ENCODE peak calls at places on chromosomes 2 and 18, in seven cellular contexts. One of them, this sample, is unnamed.

GRCh38 chr2:128134573-128134972 is 43.6 kb downstream of the UGGT1 start:
- DNase-seq in fibroblast of lung: no peak
- DNase-seq in hepatocyte: no peak
- DNase-seq in HCT116: no peak
- DNase-seq in GM23338: no peak
- DNase-seq in GM23248: no peak
- DNase-seq in PC-3: no peak
- DNase-seq in this sample: peak

GRCh38 chr2:69381337-69381737 is 5.7 kb downstream of the GFPT1 start:
- DNase-seq in fibroblast of lung: peak
- DNase-seq in hepatocyte: no peak
- DNase-seq in HCT116: no peak
- DNase-seq in GM23338: no peak
- DNase-seq in GM23248: peak
- DNase-seq in PC-3: peak
- DNase-seq in this sample: peak

GRCh38 chr18:29164993-29165599 is 988.2 kb upstream of the CDH2 start:
- DNase-seq in fibroblast of lung: peak
- DNase-seq in hepatocyte: no peak
- DNase-seq in HCT116: peak
- DNase-seq in GM23338: no peak
- DNase-seq in GM23248: peak
- DNase-seq in PC-3: peak
- DNase-seq in this sample: peak

GRCh38 chr18:6650063-6650462 is 79.5 kb upstream of the ARHGAP28 start:
- DNase-seq in fibroblast of lung: no peak
- DNase-seq in hepatocyte: no peak
- DNase-seq in HCT116: no peak
- DNase-seq in GM23338: no peak
- DNase-seq in GM23248: no peak
- DNase-seq in PC-3: no peak
- DNase-seq in this sample: no peak

GRCh38 chr2:149075868-149076267 is 37.4 kb downstream of the LYPD6B start:
- DNase-seq in fibroblast of lung: peak
- DNase-seq in hepatocyte: no peak
- DNase-seq in HCT116: no peak
- DNase-seq in GM23338: no peak
- DNase-seq in GM23248: no peak
- DNase-seq in PC-3: no peak
- DNase-seq in this sample: no peak

GRCh38 chr2:42092084-42092996 is 44.5 kb downstream of the PKDCC start:
- DNase-seq in fibroblast of lung: no peak
- DNase-seq in hepatocyte: peak
- DNase-seq in HCT116: no peak
- DNase-seq in GM23338: peak
- DNase-seq in GM23248: no peak
- DNase-seq in PC-3: peak
- DNase-seq in this sample: peak

GRCh38 chr2:237569896-237570295 is 3.5 kb downstream of the PRLH start:
- DNase-seq in fibroblast of lung: no peak
- DNase-seq in hepatocyte: no peak
- DNase-seq in HCT116: no peak
- DNase-seq in GM23338: no peak
- DNase-seq in GM23248: no peak
- DNase-seq in PC-3: no peak
- DNase-seq in this sample: no peak

GRCh38 chr2:2260691-2261268 is 70.3 kb downstream of the MYT1L start:
- DNase-seq in fibroblast of lung: no peak
- DNase-seq in hepatocyte: no peak
- DNase-seq in HCT116: no peak
- DNase-seq in GM23338: peak
- DNase-seq in GM23248: no peak
- DNase-seq in PC-3: no peak
- DNase-seq in this sample: no peak

GRCh38 chr2:175535631-175536030 is 354.1 kb upstream of the ATP5MC3 start:
- DNase-seq in fibroblast of lung: no peak
- DNase-seq in hepatocyte: no peak
- DNase-seq in HCT116: no peak
- DNase-seq in GM23338: no peak
- DNase-seq in GM23248: no peak
- DNase-seq in PC-3: no peak
- DNase-seq in this sample: no peak

GRCh38 chr2:222057249-222058073 is 241.3 kb downstream of the PAX3 start:
- DNase-seq in fibroblast of lung: peak
- DNase-seq in hepatocyte: no peak
- DNase-seq in HCT116: no peak
- DNase-seq in GM23338: peak
- DNase-seq in GM23248: peak
- DNase-seq in PC-3: peak
- DNase-seq in this sample: no peak

GRCh38 chr2:40103163-40103562 is 324.1 kb upstream of the THUMPD2 start:
- DNase-seq in fibroblast of lung: peak
- DNase-seq in hepatocyte: no peak
- DNase-seq in HCT116: no peak
- DNase-seq in GM23338: peak
- DNase-seq in GM23248: peak
- DNase-seq in PC-3: no peak
- DNase-seq in this sample: peak

GRCh38 chr18:35096677-35097011 is 55.4 kb downstream of the MAPRE2 start:
- DNase-seq in fibroblast of lung: no peak
- DNase-seq in hepatocyte: no peak
- DNase-seq in HCT116: no peak
- DNase-seq in GM23338: no peak
- DNase-seq in GM23248: no peak
- DNase-seq in PC-3: no peak
- DNase-seq in this sample: no peak

GRCh38 chr2:240630771-240631560 is 5.7 kb downstream of the GPR35 start:
- DNase-seq in fibroblast of lung: no peak
- DNase-seq in hepatocyte: no peak
- DNase-seq in HCT116: no peak
- DNase-seq in GM23338: no peak
- DNase-seq in GM23248: no peak
- DNase-seq in PC-3: no peak
- DNase-seq in this sample: no peak

GRCh38 chr2:3423492-3424170 is 44.1 kb downstream of the TRAPPC12 start:
- DNase-seq in fibroblast of lung: peak
- DNase-seq in hepatocyte: peak
- DNase-seq in HCT116: peak
- DNase-seq in GM23338: peak
- DNase-seq in GM23248: peak
- DNase-seq in PC-3: peak
- DNase-seq in this sample: peak

GRCh38 chr2:96205238-96205637 is 3.4 kb downstream of the STARD7 start:
- DNase-seq in fibroblast of lung: peak
- DNase-seq in hepatocyte: no peak
- DNase-seq in HCT116: no peak
- DNase-seq in GM23338: no peak
- DNase-seq in GM23248: peak
- DNase-seq in PC-3: no peak
- DNase-seq in this sample: peak

GRCh38 chr2:163665817-163666216 is 70.0 kb downstream of the FIGN start:
- DNase-seq in fibroblast of lung: peak
- DNase-seq in hepatocyte: no peak
- DNase-seq in HCT116: no peak
- DNase-seq in GM23338: no peak
- DNase-seq in GM23248: peak
- DNase-seq in PC-3: peak
- DNase-seq in this sample: no peak

GRCh38 chr2:163667064-163667887 is 68.5 kb downstream of the FIGN start:
- DNase-seq in fibroblast of lung: peak
- DNase-seq in hepatocyte: no peak
- DNase-seq in HCT116: no peak
- DNase-seq in GM23338: no peak
- DNase-seq in GM23248: peak
- DNase-seq in PC-3: peak
- DNase-seq in this sample: peak

GRCh38 chr2:163665051-163665450 is 70.8 kb downstream of the FIGN start:
- DNase-seq in fibroblast of lung: no peak
- DNase-seq in hepatocyte: no peak
- DNase-seq in HCT116: no peak
- DNase-seq in GM23338: no peak
- DNase-seq in GM23248: no peak
- DNase-seq in PC-3: no peak
- DNase-seq in this sample: no peak

GRCh38 chr2:163662141-163662780 is 73.5 kb downstream of the FIGN start:
- DNase-seq in fibroblast of lung: no peak
- DNase-seq in hepatocyte: no peak
- DNase-seq in HCT116: no peak
- DNase-seq in GM23338: no peak
- DNase-seq in GM23248: no peak
- DNase-seq in PC-3: no peak
- DNase-seq in this sample: peak

DNA sequence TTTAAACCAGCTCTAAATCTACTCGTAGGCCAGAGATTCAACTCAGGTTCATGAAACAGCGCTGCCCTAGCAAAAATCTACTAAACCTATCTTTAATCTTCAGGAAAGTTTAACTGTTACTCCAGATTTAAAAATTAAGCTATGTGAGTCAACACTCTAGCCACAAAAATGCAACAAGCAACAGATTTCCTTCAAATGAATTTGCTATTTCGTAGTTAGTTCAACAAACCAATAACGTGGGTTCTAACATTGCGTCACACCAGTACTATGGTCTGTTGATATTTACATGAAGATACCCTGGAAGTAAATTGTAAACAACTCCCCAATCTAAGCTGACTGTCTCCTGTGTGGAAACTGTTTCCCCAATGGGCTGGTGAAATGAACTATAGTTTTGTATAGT is 71.2 kb downstream of the FIGN start:
- DNase-seq in fibroblast of lung: peak
- DNase-seq in hepatocyte: no peak
- DNase-seq in HCT116: no peak
- DNase-seq in GM23338: no peak
- DNase-seq in GM23248: peak
- DNase-seq in PC-3: peak
- DNase-seq in this sample: peak
- H2AFZ ChIP-seq in fibroblast of lung: no peak
- H2AFZ ChIP-seq in hepatocyte: no peak
- H2AFZ ChIP-seq in HCT116: no peak
- H2AFZ ChIP-seq in GM23338: no peak
- H2AFZ ChIP-seq in GM23248: no peak
- H2AFZ ChIP-seq in PC-3: no peak
- H2AFZ ChIP-seq in this sample: no peak

DNA sequence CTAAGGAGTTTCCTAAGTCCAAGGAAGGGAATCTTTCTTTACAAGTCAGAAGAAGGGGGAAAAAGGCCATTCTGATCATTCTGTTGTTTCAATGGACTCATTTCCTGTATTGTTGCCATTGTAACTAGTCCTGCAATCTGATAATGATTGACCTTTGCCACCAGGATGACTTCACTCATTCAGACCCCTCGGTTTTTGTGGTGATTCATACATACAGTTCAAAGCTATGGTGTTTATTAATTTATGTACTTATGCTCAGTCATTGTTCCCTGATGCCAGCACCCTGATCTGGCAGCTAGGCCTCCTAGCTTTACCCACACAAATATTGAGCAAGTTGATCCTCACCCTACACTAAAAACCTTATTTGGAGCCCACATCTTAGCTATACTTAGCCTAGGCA is 57.6 kb upstream of the ZNF519 start:
- DNase-seq in fibroblast of lung: peak
- DNase-seq in hepatocyte: no peak
- DNase-seq in HCT116: peak
- DNase-seq in GM23338: no peak
- DNase-seq in GM23248: peak
- DNase-seq in PC-3: peak
- DNase-seq in this sample: peak
- H2AFZ ChIP-seq in fibroblast of lung: no peak
- H2AFZ ChIP-seq in hepatocyte: no peak
- H2AFZ ChIP-seq in HCT116: no peak
- H2AFZ ChIP-seq in GM23338: no peak
- H2AFZ ChIP-seq in GM23248: no peak
- H2AFZ ChIP-seq in PC-3: no peak
- H2AFZ ChIP-seq in this sample: no peak

GRCh38 chr2:53964987-53965687 is 5.7 kb downstream of the PSME4 start:
- DNase-seq in fibroblast of lung: no peak
- DNase-seq in hepatocyte: no peak
- DNase-seq in HCT116: no peak
- DNase-seq in GM23338: peak
- DNase-seq in GM23248: no peak
- DNase-seq in PC-3: no peak
- DNase-seq in this sample: no peak

GRCh38 chr2:53969285-53970094 is 1.3 kb downstream of the PSME4 start:
- DNase-seq in fibroblast of lung: peak
- DNase-seq in hepatocyte: peak
- DNase-seq in HCT116: peak
- DNase-seq in GM23338: no peak
- DNase-seq in GM23248: peak
- DNase-seq in PC-3: peak
- DNase-seq in this sample: peak

GRCh38 chr2:53970898-53971681 is at the start of gene PSME4:
- DNase-seq in fibroblast of lung: peak
- DNase-seq in hepatocyte: peak
- DNase-seq in HCT116: peak
- DNase-seq in GM23338: peak
- DNase-seq in GM23248: peak
- DNase-seq in PC-3: peak
- DNase-seq in this sample: peak

GRCh38 chr2:53964237-53964952 is 6.4 kb downstream of the PSME4 start:
- DNase-seq in fibroblast of lung: no peak
- DNase-seq in hepatocyte: no peak
- DNase-seq in HCT116: no peak
- DNase-seq in GM23338: no peak
- DNase-seq in GM23248: no peak
- DNase-seq in PC-3: peak
- DNase-seq in this sample: no peak

DNA sequence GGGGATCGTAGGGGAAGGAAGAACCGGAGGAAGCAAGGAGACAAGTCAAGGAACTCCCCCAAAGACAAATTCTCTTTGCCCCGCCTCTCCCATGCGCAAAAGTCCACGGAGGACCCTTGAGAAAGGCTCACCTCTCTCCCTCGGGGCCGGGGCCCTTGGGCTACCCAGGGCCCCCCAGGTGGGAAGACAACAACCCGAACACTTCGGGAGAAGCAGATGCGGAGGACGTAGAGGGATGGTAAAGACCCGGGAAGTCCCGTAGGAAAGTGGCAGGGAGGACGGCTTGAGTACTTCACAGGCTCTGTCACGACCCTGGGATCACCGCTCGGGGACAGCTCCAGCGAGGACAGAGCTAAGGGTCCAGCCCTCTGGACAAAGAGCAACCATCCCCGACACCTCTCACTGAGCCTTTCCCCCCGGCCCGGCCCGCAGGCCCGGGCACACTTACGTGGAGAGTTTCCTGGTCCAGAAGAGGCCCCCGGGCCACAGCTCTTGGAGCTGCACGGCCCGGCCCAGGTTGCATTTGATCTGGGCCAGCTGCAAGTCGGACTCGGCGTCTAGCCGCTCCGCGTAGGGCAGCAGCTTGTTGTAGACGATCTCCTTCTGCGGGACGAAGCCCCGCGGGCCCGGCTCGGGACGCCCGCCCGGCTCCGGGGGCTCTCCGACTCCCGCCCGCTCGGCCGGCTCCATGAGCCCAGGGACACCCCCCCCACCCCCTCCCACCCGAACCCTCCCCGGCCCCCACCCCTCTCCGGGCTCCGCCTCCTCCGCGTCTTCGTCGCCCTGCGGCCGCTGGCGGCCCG is 497 bp downstream of the PSME4 start:
- DNase-seq in fibroblast of lung: peak
- DNase-seq in hepatocyte: peak
- DNase-seq in HCT116: no peak
- DNase-seq in GM23338: peak
- DNase-seq in GM23248: peak
- DNase-seq in PC-3: peak
- DNase-seq in this sample: peak
- H2AFZ ChIP-seq in fibroblast of lung: no peak
- H2AFZ ChIP-seq in hepatocyte: peak
- H2AFZ ChIP-seq in HCT116: no peak
- H2AFZ ChIP-seq in GM23338: no peak
- H2AFZ ChIP-seq in GM23248: peak
- H2AFZ ChIP-seq in PC-3: no peak
- H2AFZ ChIP-seq in this sample: no peak

GRCh38 chr2:184875212-184875611 is 276.9 kb downstream of the ZNF804A start:
- DNase-seq in fibroblast of lung: no peak
- DNase-seq in hepatocyte: no peak
- DNase-seq in HCT116: no peak
- DNase-seq in GM23338: peak
- DNase-seq in GM23248: no peak
- DNase-seq in PC-3: no peak
- DNase-seq in this sample: no peak
- H2AFZ ChIP-seq in fibroblast of lung: no peak
- H2AFZ ChIP-seq in hepatocyte: no peak
- H2AFZ ChIP-seq in HCT116: no peak
- H2AFZ ChIP-seq in GM23338: peak
- H2AFZ ChIP-seq in GM23248: no peak
- H2AFZ ChIP-seq in PC-3: no peak
- H2AFZ ChIP-seq in this sample: no peak